ENCODE peak calls at places on chromosomes 1 and 21, in nine cellular contexts. C, E, S, W, A, U, R, Y and J are unnamed samples.

GRCh38 chr1:24898152-24898908 is 31.7 kb downstream of the RUNX3 start:
- DNase-seq in C (peak), E (peak), S (no peak), W (peak), A (no peak), U (peak), R (peak), Y (no peak), J (no peak)

GRCh38 chr1:37868466-37868865 is 9.1 kb upstream of the MTF1 start:
- DNase-seq in C (no peak), E (no peak), S (no peak), W (no peak), A (no peak), U (no peak), R (no peak), Y (no peak), J (no peak)

GRCh38 chr1:181159451-181160151 is 71.1 kb downstream of the IER5 start:
- DNase-seq in C (no peak), E (peak), S (no peak), W (peak), A (no peak), U (no peak), R (no peak), Y (peak), J (no peak)

GRCh38 chr1:61083014-61083798 is 845 bp downstream of the NFIA start:
- DNase-seq in C (no peak), E (no peak), S (no peak), W (no peak), A (peak), U (no peak), R (no peak), Y (peak), J (no peak)

GRCh38 chr1:69524010-69524409 is 43.7 kb upstream of the LRRC7 start:
- DNase-seq in C (peak), E (no peak), S (no peak), W (no peak), A (no peak), U (no peak), R (no peak), Y (no peak), J (no peak)

GRCh38 chr1:225866061-225866844 is 15.9 kb downstream of the TMEM63A start:
- DNase-seq in C (peak), E (peak), S (no peak), W (no peak), A (no peak), U (peak), R (no peak), Y (no peak), J (no peak)

GRCh38 chr1:42177551-42177981 is 13.0 kb upstream of the GUCA2A start:
- DNase-seq in C (peak), E (no peak), S (no peak), W (peak), A (no peak), U (no peak), R (no peak), Y (peak), J (no peak)

GRCh38 chr1:99672500-99673213 is 26.7 kb downstream of the PALMD start:
- DNase-seq in C (peak), E (no peak), S (no peak), W (no peak), A (peak), U (no peak), R (no peak), Y (no peak), J (no peak)

GRCh38 chr1:54950361-54951163 is 29.9 kb upstream of the TMEM61 start:
- DNase-seq in C (peak), E (peak), S (peak), W (peak), A (peak), U (peak), R (peak), Y (peak), J (peak)

GRCh38 chr1:85200367-85200869 is 398 bp downstream of the SYDE2 start:
- DNase-seq in C (no peak), E (peak), S (no peak), W (peak), A (no peak), U (peak), R (peak), Y (no peak), J (no peak)

GRCh38 chr1:167644551-167644950 is 14.5 kb downstream of the RCSD1 start:
- DNase-seq in C (no peak), E (no peak), S (no peak), W (no peak), A (no peak), U (no peak), R (no peak), Y (no peak), J (no peak)

GRCh38 chr21:45594721-45595489 is 48.6 kb upstream of the PCBP3 start:
- DNase-seq in C (no peak), E (no peak), S (no peak), W (no peak), A (no peak), U (no peak), R (no peak), Y (no peak), J (no peak)

GRCh38 chr1:33331444-33332356 is 10.8 kb upstream of the A3GALT2 start:
- DNase-seq in C (no peak), E (no peak), S (no peak), W (no peak), A (no peak), U (no peak), R (no peak), Y (no peak), J (no peak)

GRCh38 chr1:182122265-182122664 is 60.8 kb upstream of the ZNF648 start:
- DNase-seq in C (no peak), E (no peak), S (no peak), W (no peak), A (no peak), U (no peak), R (no peak), Y (no peak), J (no peak)

GRCh38 chr1:116785006-116785405 is 30.8 kb downstream of the CD2 start:
- DNase-seq in C (no peak), E (no peak), S (no peak), W (no peak), A (no peak), U (no peak), R (no peak), Y (no peak), J (no peak)

GRCh38 chr1:103561612-103562395 is 9.6 kb upstream of the AMY2B start:
- DNase-seq in C (peak), E (no peak), S (no peak), W (no peak), A (no peak), U (no peak), R (no peak), Y (no peak), J (no peak)

GRCh38 chr1:63994636-63995035 is 208.8 kb upstream of the UBE2U start:
- DNase-seq in C (no peak), E (no peak), S (no peak), W (no peak), A (no peak), U (no peak), R (no peak), Y (no peak), J (no peak)
- H3K27ac ChIP-seq in C (no peak), E (no peak), S (no peak), W (no peak), A (no peak), U (no peak), R (no peak), Y (no peak), J (no peak)

GRCh38 chr21:29293495-29293894 is 5.2 kb upstream of the BACH1 start:
- DNase-seq in C (no peak), E (no peak), S (no peak), W (no peak), A (no peak), U (no peak), R (no peak), Y (no peak), J (no peak)

GRCh38 chr21:29287383-29287782 is 11.3 kb upstream of the BACH1 start:
- DNase-seq in C (no peak), E (no peak), S (no peak), W (no peak), A (no peak), U (no peak), R (no peak), Y (peak), J (no peak)

GRCh38 chr21:29288239-29288638 is 10.5 kb upstream of the BACH1 start:
- DNase-seq in C (no peak), E (no peak), S (no peak), W (no peak), A (no peak), U (no peak), R (no peak), Y (no peak), J (no peak)

GRCh38 chr21:29290245-29290644 is 8.5 kb upstream of the BACH1 start:
- DNase-seq in C (no peak), E (no peak), S (no peak), W (no peak), A (no peak), U (no peak), R (no peak), Y (peak), J (no peak)

DNA sequence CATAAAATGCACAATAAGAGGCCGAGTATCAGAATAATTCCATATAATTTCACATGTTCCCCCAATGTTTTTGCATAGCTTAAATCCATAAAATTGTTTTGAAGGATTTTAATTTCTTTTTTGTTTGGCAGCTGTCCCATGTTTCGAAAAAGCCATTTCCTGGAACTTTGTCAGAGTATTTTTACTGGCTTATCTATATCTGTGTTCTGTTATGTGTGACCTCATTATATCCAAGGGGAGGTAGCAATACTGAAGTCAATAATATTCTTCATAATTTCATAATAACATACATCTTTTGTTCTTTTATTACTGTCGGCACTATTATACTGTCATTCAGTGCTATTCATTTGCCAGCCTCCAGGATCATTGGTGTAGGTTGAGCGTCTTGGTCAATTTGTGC is 9.4 kb upstream of the BACH1 start:
- DNase-seq in C (no peak), E (no peak), S (no peak), W (no peak), A (no peak), U (no peak), R (no peak), Y (no peak), J (no peak)
- H3K27ac ChIP-seq in C (no peak), E (no peak), S (no peak), W (no peak), A (peak), U (no peak), R (no peak), Y (no peak), J (no peak)

GRCh38 chr21:42618713-42619112 is 34.7 kb upstream of the PDE9A start:
- DNase-seq in C (no peak), E (no peak), S (no peak), W (no peak), A (no peak), U (no peak), R (no peak), Y (no peak), J (no peak)
- H3K27ac ChIP-seq in C (no peak), E (no peak), S (no peak), W (no peak), A (no peak), U (no peak), R (no peak), Y (no peak), J (no peak)

GRCh38 chr1:112508242-112509004 is at the start of gene WNT2B:
- DNase-seq in C (no peak), E (peak), S (no peak), W (no peak), A (no peak), U (no peak), R (peak), Y (peak), J (peak)

GRCh38 chr1:112510340-112510739 is 1.6 kb downstream of the WNT2B start:
- DNase-seq in C (no peak), E (no peak), S (no peak), W (no peak), A (no peak), U (no peak), R (no peak), Y (no peak), J (no peak)

GRCh38 chr1:112509005-112509659 is 367 bp downstream of the WNT2B start:
- DNase-seq in C (no peak), E (no peak), S (no peak), W (no peak), A (no peak), U (no peak), R (no peak), Y (peak), J (no peak)

GRCh38 chr1:112507896-112508241 is 896 bp upstream of the WNT2B start:
- DNase-seq in C (no peak), E (no peak), S (no peak), W (no peak), A (no peak), U (no peak), R (peak), Y (no peak), J (no peak)

GRCh38 chr1:112509660-112510178 is 954 bp downstream of the WNT2B start:
- DNase-seq in C (no peak), E (no peak), S (no peak), W (no peak), A (no peak), U (no peak), R (no peak), Y (no peak), J (no peak)
- H3K27ac ChIP-seq in C (no peak), E (no peak), S (peak), W (peak), A (no peak), U (no peak), R (no peak), Y (peak), J (no peak)

DNA sequence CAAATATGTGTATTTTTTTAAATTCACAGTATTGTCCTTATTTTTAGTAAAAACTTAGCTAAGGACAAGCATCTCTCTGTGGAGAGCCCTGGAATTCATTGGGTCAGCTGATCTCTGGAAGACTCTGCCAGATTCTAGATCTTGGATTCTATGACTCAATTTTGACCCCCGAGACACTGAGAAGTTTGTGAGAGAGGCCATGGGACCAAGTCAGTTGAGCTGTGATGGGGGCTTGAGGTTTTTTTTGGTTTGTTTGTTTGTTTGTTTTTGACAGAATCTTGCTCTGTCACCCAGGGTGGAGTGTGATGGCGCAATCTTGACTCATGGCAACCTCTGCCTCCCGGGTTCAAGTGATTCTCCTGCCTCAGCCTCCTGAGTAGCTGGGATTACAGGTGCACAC is 13.5 kb downstream of the SHISA4 start:
- DNase-seq in C (peak), E (no peak), S (no peak), W (no peak), A (no peak), U (no peak), R (no peak), Y (no peak), J (no peak)
- H3K27ac ChIP-seq in C (no peak), E (no peak), S (peak), W (peak), A (peak), U (no peak), R (no peak), Y (no peak), J (peak)

DNA sequence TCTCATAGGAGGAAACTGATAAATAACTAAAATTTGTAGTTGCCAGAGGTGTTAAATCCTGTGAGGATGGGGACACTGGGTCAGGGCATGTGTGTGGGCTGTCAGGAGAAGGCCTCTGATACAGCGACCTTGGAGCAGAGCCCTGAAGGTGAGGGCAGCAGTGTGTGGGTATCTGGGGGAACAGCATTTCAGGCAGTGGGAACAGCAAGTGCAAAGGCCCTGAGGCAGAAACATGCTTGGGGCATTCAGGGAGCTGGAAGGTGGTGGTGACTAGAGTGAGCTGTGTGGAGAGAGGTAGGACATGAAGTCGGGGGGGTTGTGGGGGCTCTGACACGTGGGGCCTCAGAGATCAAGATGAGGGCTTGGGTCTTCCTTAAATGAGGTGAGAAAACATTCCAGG is 30.7 kb downstream of the ARHGEF10L start:
- DNase-seq in C (no peak), E (no peak), S (no peak), W (no peak), A (no peak), U (no peak), R (no peak), Y (no peak), J (no peak)
- H3K27ac ChIP-seq in C (peak), E (no peak), S (peak), W (peak), A (peak), U (peak), R (peak), Y (peak), J (peak)

GRCh38 chr1:111789666-111790316 is 34.1 kb downstream of the DDX20 start:
- DNase-seq in C (peak), E (no peak), S (no peak), W (no peak), A (no peak), U (no peak), R (no peak), Y (no peak), J (no peak)

GRCh38 chr1:111784273-111784901 is 28.7 kb downstream of the DDX20 start:
- DNase-seq in C (no peak), E (no peak), S (no peak), W (no peak), A (no peak), U (no peak), R (no peak), Y (no peak), J (no peak)

GRCh38 chr1:111789077-111789476 is 33.4 kb downstream of the DDX20 start:
- DNase-seq in C (no peak), E (no peak), S (no peak), W (no peak), A (no peak), U (no peak), R (no peak), Y (no peak), J (no peak)

GRCh38 chr1:111792249-111792648 is 36.5 kb downstream of the DDX20 start:
- DNase-seq in C (no peak), E (no peak), S (no peak), W (no peak), A (no peak), U (no peak), R (no peak), Y (no peak), J (no peak)

DNA sequence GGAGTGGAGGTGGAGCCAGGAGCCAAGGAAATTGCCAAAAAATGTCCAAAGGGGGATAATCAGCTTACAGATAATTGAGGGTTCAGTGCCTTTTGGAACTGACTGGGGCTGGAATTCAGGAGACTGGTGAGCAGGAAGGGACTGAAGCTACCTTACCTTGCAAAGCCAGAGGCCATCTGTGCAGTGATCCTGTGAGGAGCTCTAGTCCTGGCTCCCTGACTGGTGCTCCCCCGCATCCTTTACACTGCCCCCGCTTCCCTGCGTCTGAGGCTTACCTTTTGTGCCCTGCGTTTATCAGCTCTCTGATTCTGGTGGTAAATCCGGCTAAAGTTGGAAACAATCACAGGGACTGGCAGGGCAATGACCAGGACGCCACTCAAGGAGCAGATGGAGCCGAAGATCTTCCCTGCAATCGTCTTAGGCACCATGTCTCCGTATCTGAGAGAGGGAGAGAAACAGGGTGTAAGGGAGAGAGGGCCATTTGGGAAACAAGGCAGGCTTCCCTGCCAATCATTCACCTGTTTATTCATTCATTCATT is 31.0 kb downstream of the DDX20 start:
- DNase-seq in C (no peak), E (no peak), S (no peak), W (no peak), A (no peak), U (no peak), R (no peak), Y (no peak), J (no peak)
- H3K27ac ChIP-seq in C (no peak), E (no peak), S (no peak), W (no peak), A (no peak), U (no peak), R (no peak), Y (no peak), J (no peak)

DNA sequence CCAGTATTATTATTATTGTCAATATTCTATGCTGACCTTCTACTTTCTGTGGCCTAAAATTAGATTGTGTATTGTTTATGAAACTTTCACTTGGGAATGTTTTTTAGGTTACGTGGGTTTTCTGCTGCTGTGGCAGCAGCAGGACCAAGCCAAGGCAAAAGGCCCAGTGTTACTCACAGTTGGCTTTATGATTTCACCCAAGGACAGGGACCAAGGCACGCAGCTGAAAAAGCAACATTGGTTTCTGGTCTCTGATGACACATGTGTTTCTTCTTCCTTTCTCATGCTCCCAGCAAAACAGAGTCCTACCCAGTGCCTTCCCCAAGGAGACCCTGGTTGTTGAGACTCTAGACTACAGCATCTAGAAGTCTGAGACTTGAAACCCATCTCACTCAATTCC is 413.7 kb downstream of the SETD4 start:
- DNase-seq in C (no peak), E (no peak), S (no peak), W (no peak), A (no peak), U (no peak), R (no peak), Y (no peak), J (no peak)
- H3K27ac ChIP-seq in C (no peak), E (no peak), S (no peak), W (no peak), A (no peak), U (no peak), R (no peak), Y (no peak), J (no peak)

GRCh38 chr21:25995283-25995682 is 175.3 kb downstream of the APP start:
- DNase-seq in C (no peak), E (no peak), S (no peak), W (no peak), A (no peak), U (no peak), R (no peak), Y (no peak), J (no peak)
- H3K27ac ChIP-seq in C (no peak), E (no peak), S (no peak), W (no peak), A (peak), U (no peak), R (no peak), Y (no peak), J (peak)

GRCh38 chr1:188343914-188344313 is 1515.2 kb downstream of the PLA2G4A start:
- DNase-seq in C (no peak), E (no peak), S (no peak), W (no peak), A (no peak), U (no peak), R (no peak), Y (peak), J (no peak)
- H3K27ac ChIP-seq in C (no peak), E (no peak), S (no peak), W (no peak), A (no peak), U (no peak), R (no peak), Y (no peak), J (no peak)